ENCODE peak calls at places on chromosomes 7 and 10, in four cellular contexts. One of them, this sample, is unnamed.

GRCh38 chr10:125567529-125567928 is 115.4 kb downstream of the TEX36 start:
- DNase-seq in G401: no peak
- DNase-seq in SIG-M5: no peak
- DNase-seq in AG20443: no peak
- DNase-seq in this sample: no peak

GRCh38 chr7:70553364-70553763 is 578.6 kb upstream of the GALNT17 start:
- DNase-seq in AG20443: no peak
- DNase-seq in G401: peak
- DNase-seq in SIG-M5: no peak
- DNase-seq in this sample: no peak

GRCh38 chr10:61975107-61975932 is 73.8 kb downstream of the ARID5B start:
- DNase-seq in G401: no peak
- DNase-seq in SIG-M5: no peak
- DNase-seq in AG20443: peak
- DNase-seq in this sample: no peak

GRCh38 chr7:90453259-90453891 is 16.1 kb upstream of the PTTG1IP2 start:
- DNase-seq in SIG-M5: no peak
- DNase-seq in G401: no peak
- DNase-seq in AG20443: no peak
- DNase-seq in this sample: no peak

GRCh38 chr7:28277364-28277763 is 96.8 kb upstream of the JAZF1 start:
- DNase-seq in SIG-M5: no peak
- DNase-seq in G401: no peak
- DNase-seq in AG20443: no peak
- DNase-seq in this sample: no peak

GRCh38 chr7:83976302-83976701 is 218.3 kb downstream of the SEMA3A start:
- DNase-seq in G401: peak
- DNase-seq in AG20443: peak
- DNase-seq in SIG-M5: no peak
- DNase-seq in this sample: peak

GRCh38 chr10:133282846-133283390 is 6.2 kb upstream of the ADAM8 start:
- DNase-seq in G401: no peak
- DNase-seq in SIG-M5: no peak
- DNase-seq in AG20443: no peak
- DNase-seq in this sample: no peak

GRCh38 chr7:135757719-135758411 is 9.3 kb upstream of the FAM180A start:
- DNase-seq in AG20443: peak
- DNase-seq in G401: no peak
- DNase-seq in SIG-M5: no peak
- DNase-seq in this sample: no peak

GRCh38 chr10:32985781-32986350 is 27.8 kb upstream of the ITGB1 start:
- DNase-seq in AG20443: peak
- DNase-seq in SIG-M5: no peak
- DNase-seq in G401: no peak
- DNase-seq in this sample: no peak

GRCh38 chr7:25662881-25663588 is 434.7 kb upstream of the NPVF start:
- DNase-seq in G401: no peak
- DNase-seq in AG20443: no peak
- DNase-seq in SIG-M5: no peak
- DNase-seq in this sample: no peak

GRCh38 chr10:127216284-127216683 is 19.9 kb upstream of the INSYN2A start:
- DNase-seq in G401: no peak
- DNase-seq in SIG-M5: no peak
- DNase-seq in AG20443: no peak
- DNase-seq in this sample: no peak

GRCh38 chr10:80555415-80555814 is 17.7 kb downstream of the SH2D4B start:
- DNase-seq in G401: no peak
- DNase-seq in SIG-M5: no peak
- DNase-seq in AG20443: no peak
- DNase-seq in this sample: no peak

GRCh38 chr7:42876182-42877068 is 35.4 kb downstream of the C7orf25 start:
- DNase-seq in SIG-M5: no peak
- DNase-seq in AG20443: peak
- DNase-seq in G401: peak
- DNase-seq in this sample: peak

GRCh38 chr10:129777687-129778086 is 186.4 kb downstream of the EBF3 start:
- DNase-seq in G401: no peak
- DNase-seq in AG20443: no peak
- DNase-seq in SIG-M5: no peak
- DNase-seq in this sample: no peak

GRCh38 chr7:74115326-74115725 is 31.7 kb downstream of the LIMK1 start:
- DNase-seq in AG20443: no peak
- DNase-seq in G401: no peak
- DNase-seq in SIG-M5: no peak
- DNase-seq in this sample: no peak

GRCh38 chr7:30087371-30087770 is 47.4 kb upstream of the MTURN start:
- DNase-seq in G401: no peak
- DNase-seq in AG20443: no peak
- DNase-seq in SIG-M5: no peak
- DNase-seq in this sample: no peak

GRCh38 chr10:103102195-103102594 is 90.9 kb downstream of the NT5C2 start:
- DNase-seq in SIG-M5: no peak
- DNase-seq in G401: no peak
- DNase-seq in AG20443: peak
- DNase-seq in this sample: peak

GRCh38 chr10:77566228-77566627 is 71.4 kb downstream of the KCNMA1 start:
- DNase-seq in G401: no peak
- DNase-seq in AG20443: peak
- DNase-seq in SIG-M5: no peak
- DNase-seq in this sample: no peak

GRCh38 chr7:83925860-83926259 is 268.7 kb downstream of the SEMA3A start:
- DNase-seq in AG20443: no peak
- DNase-seq in SIG-M5: no peak
- DNase-seq in G401: no peak
- DNase-seq in this sample: no peak

GRCh38 chr7:127578036-127578684 is 7.2 kb downstream of the GCC1 start:
- DNase-seq in G401: peak
- DNase-seq in SIG-M5: no peak
- DNase-seq in AG20443: peak
- DNase-seq in this sample: peak

GRCh38 chr10:3424102-3424803 is 251.7 kb upstream of the PITRM1 start:
- DNase-seq in SIG-M5: no peak
- DNase-seq in G401: no peak
- DNase-seq in AG20443: no peak
- DNase-seq in this sample: no peak

GRCh38 chr7:37782166-37782565 is 66.2 kb upstream of the NME8 start:
- DNase-seq in SIG-M5: no peak
- DNase-seq in G401: no peak
- DNase-seq in AG20443: no peak
- DNase-seq in this sample: no peak

GRCh38 chr7:1339611-1340010 is 106.9 kb downstream of the UNCX start:
- DNase-seq in AG20443: no peak
- DNase-seq in G401: no peak
- DNase-seq in SIG-M5: no peak
- DNase-seq in this sample: no peak

GRCh38 chr7:156334636-156335035 is 305.9 kb upstream of the RNF32 start:
- DNase-seq in SIG-M5: no peak
- DNase-seq in AG20443: no peak
- DNase-seq in G401: no peak
- DNase-seq in this sample: no peak

This sample was measured in cerebellum.